ENCODE peak calls at places on chromosome 15, in eight cellular contexts. Q, N, M, T, W, R, V and P are unnamed samples.

GRCh38 chr15:80934761-80935221 is 54.8 kb downstream of the MESD start:
- DNase-seq in Q (peak), N (no peak), M (no peak), T (no peak), W (no peak), R (peak), V (no peak), P (no peak)

GRCh38 chr15:75661041-75661778 is 13.5 kb downstream of the SNX33 start:
- DNase-seq in Q (peak), N (no peak), M (no peak), T (no peak), W (no peak), R (peak), V (no peak), P (no peak)

GRCh38 chr15:49232407-49232806 is 62.4 kb downstream of the GALK2 start:
- DNase-seq in Q (no peak), N (no peak), M (no peak), T (no peak), W (no peak), R (no peak), V (no peak), P (no peak)

GRCh38 chr15:25789616-25790002 is 73.5 kb downstream of the ATP10A start:
- DNase-seq in Q (no peak), N (no peak), M (no peak), T (no peak), W (no peak), R (no peak), V (no peak), P (no peak)

GRCh38 chr15:25862087-25862468 is 1.0 kb downstream of the ATP10A start:
- DNase-seq in Q (peak), N (no peak), M (no peak), T (no peak), W (no peak), R (no peak), V (no peak), P (no peak)

GRCh38 chr15:76861815-76862397 is 43.2 kb downstream of the SCAPER start:
- DNase-seq in Q (no peak), N (no peak), M (no peak), T (no peak), W (no peak), R (no peak), V (no peak), P (no peak)

GRCh38 chr15:25846377-25846776 is 16.8 kb downstream of the ATP10A start:
- DNase-seq in Q (no peak), N (no peak), M (peak), T (peak), W (no peak), R (no peak), V (no peak), P (no peak)

GRCh38 chr15:60740787-60741354 is 261.9 kb upstream of the ICE2 start:
- DNase-seq in Q (peak), N (no peak), M (no peak), T (no peak), W (no peak), R (no peak), V (no peak), P (no peak)

GRCh38 chr15:40051616-40052415 is 12.8 kb upstream of the SRP14 start:
- DNase-seq in Q (no peak), N (no peak), M (no peak), T (no peak), W (no peak), R (no peak), V (no peak), P (no peak)

GRCh38 chr15:33547876-33548275 is 237.1 kb downstream of the RYR3 start:
- DNase-seq in Q (peak), N (no peak), M (no peak), T (peak), W (no peak), R (no peak), V (no peak), P (no peak)

GRCh38 chr15:72168131-72168825 is 29.3 kb downstream of the GRAMD2A start:
- DNase-seq in Q (no peak), N (peak), M (no peak), T (no peak), W (no peak), R (no peak), V (no peak), P (no peak)

GRCh38 chr15:99100245-99101173 is 4.4 kb upstream of the SYNM start:
- DNase-seq in Q (peak), N (peak), M (peak), T (no peak), W (no peak), R (peak), V (no peak), P (peak)

GRCh38 chr15:78604420-78604819 is 16.4 kb downstream of the CHRNA3 start:
- DNase-seq in Q (no peak), N (no peak), M (no peak), T (no peak), W (no peak), R (no peak), V (no peak), P (no peak)

GRCh38 chr15:68644088-68644904 is 65.5 kb downstream of the CORO2B start:
- DNase-seq in Q (peak), N (no peak), M (no peak), T (no peak), W (no peak), R (peak), V (no peak), P (no peak)

GRCh38 chr15:78934063-78935023 is 10.5 kb downstream of the CTSH start:
- DNase-seq in Q (no peak), N (peak), M (no peak), T (no peak), W (no peak), R (no peak), V (no peak), P (no peak)

GRCh38 chr15:69141286-69141701 is 19.1 kb upstream of the GLCE start:
- DNase-seq in Q (no peak), N (no peak), M (no peak), T (no peak), W (no peak), R (no peak), V (no peak), P (no peak)

GRCh38 chr15:77009646-77010311 is 14.9 kb downstream of the PSTPIP1 start:
- DNase-seq in Q (peak), N (no peak), M (no peak), T (no peak), W (no peak), R (no peak), V (no peak), P (no peak)

GRCh38 chr15:80512729-80513670 is 108.8 kb downstream of the ARNT2 start:
- DNase-seq in Q (peak), N (no peak), M (no peak), T (peak), W (no peak), R (peak), V (no peak), P (no peak)

GRCh38 chr15:40439461-40440299 is 1.1 kb upstream of the BAHD1 start:
- DNase-seq in Q (peak), N (no peak), M (peak), T (peak), W (no peak), R (no peak), V (no peak), P (no peak)

GRCh38 chr15:90232196-90232595 is 1.5 kb downstream of the CIB1 start:
- DNase-seq in Q (no peak), N (no peak), M (no peak), T (peak), W (no peak), R (no peak), V (no peak), P (no peak)

GRCh38 chr15:51561271-51561670 is 61.3 kb downstream of the DMXL2 start:
- DNase-seq in Q (no peak), N (no peak), M (no peak), T (no peak), W (no peak), R (no peak), V (no peak), P (no peak)

GRCh38 chr15:78265752-78266224 is 1.4 kb downstream of the DNAJA4 start:
- DNase-seq in Q (no peak), N (no peak), M (no peak), T (no peak), W (no peak), R (no peak), V (no peak), P (no peak)

GRCh38 chr15:95304116-95304873 is 1026.2 kb upstream of the NR2F2 start:
- DNase-seq in Q (peak), N (no peak), M (no peak), T (no peak), W (no peak), R (no peak), V (no peak), P (no peak)

GRCh38 chr15:70257573-70258220 is 160.0 kb upstream of the TLE3 start:
- DNase-seq in Q (no peak), N (no peak), M (no peak), T (peak), W (no peak), R (no peak), V (no peak), P (no peak)

GRCh38 chr15:70440416-70441138 is 322.8 kb downstream of the UACA start:
- DNase-seq in Q (no peak), N (no peak), M (no peak), T (no peak), W (no peak), R (no peak), V (no peak), P (no peak)

GRCh38 chr15:47778263-47778770 is 61.0 kb downstream of the SEMA6D start:
- DNase-seq in Q (no peak), N (no peak), M (no peak), T (no peak), W (no peak), R (no peak), V (no peak), P (no peak)

GRCh38 chr15:52658955-52659354 is 20.2 kb downstream of the ATOSA start:
- DNase-seq in Q (no peak), N (no peak), M (no peak), T (no peak), W (no peak), R (no peak), V (no peak), P (no peak)

GRCh38 chr15:44695274-44695673 is 15.8 kb downstream of the PATL2 start:
- DNase-seq in Q (no peak), N (no peak), M (no peak), T (no peak), W (no peak), R (no peak), V (no peak), P (no peak)

GRCh38 chr15:28096720-28097431 is 2.2 kb downstream of the OCA2 start:
- DNase-seq in Q (no peak), N (no peak), M (no peak), T (no peak), W (no peak), R (no peak), V (no peak), P (no peak)

GRCh38 chr15:56028430-56028829 is 35.0 kb upstream of the NEDD4 start:
- DNase-seq in Q (no peak), N (no peak), M (no peak), T (no peak), W (no peak), R (no peak), V (no peak), P (no peak)

GRCh38 chr15:68278345-68279217 is 1.0 kb downstream of the FEM1B start:
- DNase-seq in Q (peak), N (peak), M (no peak), T (peak), W (peak), R (peak), V (no peak), P (peak)

GRCh38 chr15:98154863-98155262 is 194.4 kb downstream of the ARRDC4 start:
- DNase-seq in Q (peak), N (no peak), M (no peak), T (no peak), W (no peak), R (no peak), V (no peak), P (no peak)

GRCh38 chr15:98123834-98124233 is 163.3 kb downstream of the ARRDC4 start:
- DNase-seq in Q (peak), N (no peak), M (no peak), T (no peak), W (no peak), R (no peak), V (no peak), P (no peak)

GRCh38 chr15:43735402-43735801 is 10.8 kb upstream of the PDIA3 start:
- DNase-seq in Q (no peak), N (no peak), M (no peak), T (no peak), W (no peak), R (no peak), V (no peak), P (no peak)

GRCh38 chr15:26438718-26439117 is 334.1 kb downstream of the GABRB3 start:
- DNase-seq in Q (no peak), N (no peak), M (no peak), T (no peak), W (no peak), R (no peak), V (no peak), P (no peak)

GRCh38 chr15:51097553-51098330 is 3.0 kb upstream of the TNFAIP8L3 start:
- DNase-seq in Q (peak), N (peak), M (no peak), T (no peak), W (no peak), R (no peak), V (no peak), P (no peak)

GRCh38 chr15:89375093-89376062 is 40.8 kb upstream of the POLG start:
- DNase-seq in Q (no peak), N (no peak), M (no peak), T (no peak), W (no peak), R (no peak), V (no peak), P (no peak)